ENCODE peak calls at places on chromosomes 3 and 15, in five cellular contexts. L is kidney, T is mesenchymal stem cell, A is adrenal gland, N is GM12878. F is an unnamed sample.

GRCh38 chr15:83166218-83166617 is 41.4 kb downstream of the HDGFL3 start:
- DNase-seq in N (no peak), T (no peak), A (no peak), L (no peak), F (no peak)

GRCh38 chr15:82129769-82130168 is 84.0 kb upstream of the MEX3B start:
- DNase-seq in L (no peak), A (no peak), T (peak; percentile 79), N (no peak), F (no peak)

GRCh38 chr3:154571827-154572226 is 141.8 kb upstream of the GPR149 start:
- DNase-seq in T (no peak), N (no peak), L (no peak), A (no peak), F (no peak)

GRCh38 chr3:18443670-18444596 is 18.8 kb upstream of the SATB1 start:
- DNase-seq in N (no peak), L (peak; percentile 74), T (no peak), A (no peak), F (peak; percentile 85)

GRCh38 chr3:129257609-129258008 is 8.2 kb downstream of the COPG1 start:
- DNase-seq in A (no peak), L (no peak), N (no peak), T (no peak), F (peak; percentile 41)

GRCh38 chr3:129943020-129943419 is 31.5 kb upstream of the TRH start:
- DNase-seq in A (no peak), T (no peak), L (no peak), N (no peak), F (no peak)

GRCh38 chr3:196322-197153 is at the start of gene CHL1:
- DNase-seq in N (no peak), T (no peak), L (peak; percentile 76), A (no peak), F (peak; percentile 72)

GRCh38 chr3:150764607-150765366 is 1.8 kb upstream of the SIAH2 start:
- DNase-seq in A (no peak), L (no peak), T (no peak), N (no peak), F (no peak)

GRCh38 chr3:9932843-9933560 is 632 bp upstream of the CRELD1 start:
- DNase-seq in A (peak; percentile 88), T (peak; percentile 85), L (peak; percentile 95), N (peak; percentile 40), F (peak; percentile 98)

GRCh38 chr3:17946619-17947018 is 204.2 kb upstream of the TBC1D5 start:
- DNase-seq in L (no peak), T (no peak), N (no peak), A (no peak), F (no peak)

GRCh38 chr15:57923311-57923710 is 142.2 kb downstream of the ALDH1A2 start:
- DNase-seq in T (no peak), L (no peak), N (no peak), A (no peak), F (no peak)

GRCh38 chr3:107387555-107387954 is 10.3 kb downstream of the CCDC54 start:
- DNase-seq in N (no peak), A (no peak), T (peak; percentile 4), L (no peak), F (no peak)

GRCh38 chr3:88462241-88462640 is 312.5 kb downstream of the C3orf38 start:
- DNase-seq in L (no peak), A (no peak), T (peak; percentile 17), N (no peak), F (no peak)

GRCh38 chr3:141686477-141687280 is 51.4 kb upstream of the RNF7 start:
- DNase-seq in A (peak; percentile 88), T (peak; percentile 61), L (peak; percentile 88), N (no peak), F (peak; percentile 78)

GRCh38 chr15:58957101-58957973 is 23.9 kb upstream of the SLTM start:
- DNase-seq in L (no peak), A (no peak), T (peak; percentile 70), N (no peak), F (no peak)

GRCh38 chr3:40267940-40268707 is 41.4 kb upstream of the EIF1B start:
- DNase-seq in A (no peak), N (no peak), L (no peak), T (no peak), F (no peak)

DNA sequence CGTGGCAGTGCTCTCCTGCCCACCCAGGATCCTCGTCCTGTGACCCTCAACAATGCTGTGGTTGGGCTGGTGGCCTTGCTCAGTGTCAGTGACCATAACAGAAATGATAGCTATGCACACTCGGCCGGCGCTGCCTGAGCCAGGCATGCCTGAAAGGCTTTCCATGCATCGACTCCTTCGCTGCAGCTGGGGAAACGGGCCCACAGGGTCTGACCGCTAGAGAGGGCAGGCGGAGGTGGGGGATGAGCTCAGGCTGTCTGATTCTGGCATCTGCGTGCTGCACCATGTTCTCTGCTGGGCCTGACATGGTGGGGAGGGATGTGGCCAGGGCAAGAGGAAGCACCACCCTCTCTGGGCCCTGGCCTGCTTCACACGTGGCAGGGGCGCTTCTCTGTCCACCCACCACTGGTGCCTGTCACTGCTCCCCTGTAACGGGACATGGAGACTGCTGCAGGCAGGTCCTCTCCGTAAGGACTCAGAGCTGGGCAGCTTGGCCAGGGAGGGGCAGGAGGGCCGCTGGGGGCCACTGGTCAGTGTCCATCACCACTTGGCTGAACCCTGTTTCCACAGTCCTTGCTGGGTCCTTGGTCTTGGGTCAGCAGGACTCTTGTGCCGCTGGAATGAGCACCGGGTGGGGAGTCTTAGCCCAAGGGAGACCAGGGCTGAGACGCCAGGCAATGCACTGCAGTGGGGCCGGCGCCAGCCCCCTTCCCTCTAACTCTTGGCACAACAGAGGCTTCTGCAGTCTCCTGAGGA is 64.1 kb upstream of the RPL32 start:
- DNase-seq in N (no peak), A (no peak), L (peak; percentile 64), T (no peak), F (peak; percentile 71)
- H3K4me1 ChIP-seq in N (no peaks in the 10 kb centered on the region), A (no peaks in the 10 kb centered on the region), L (no peaks in the 10 kb centered on the region), T (peaks cover 3% of the 10 kb centered on the region), F (peaks cover 8% of the 10 kb centered on the region)

GRCh38 chr15:41810651-41811431 is 17.1 kb upstream of the JMJD7 start:
- DNase-seq in A (no peak), N (no peak), L (no peak), T (peak; percentile 36), F (no peak)
- H3K27ac ChIP-seq in A (no peak overlapping the region), N (no peak overlapping the region), L (no peak overlapping the region), T (no peak overlapping the region), F (peak overlapping the region; percentile 19)

GRCh38 chr3:29318251-29318650 is 37.4 kb downstream of the RBMS3 start:
- DNase-seq in T (no peak), N (no peak), A (no peak), L (no peak), F (no peak)

GRCh38 chr3:29314727-29315088 is 33.8 kb downstream of the RBMS3 start:
- DNase-seq in T (peak; percentile 27), N (no peak), A (no peak), L (no peak), F (no peak)

GRCh38 chr3:29319798-29320197 is 38.9 kb downstream of the RBMS3 start:
- DNase-seq in N (no peak), A (no peak), L (no peak), T (no peak), F (no peak)

GRCh38 chr3:29319262-29319661 is 38.4 kb downstream of the RBMS3 start:
- DNase-seq in L (no peak), N (peak; percentile 55), T (no peak), A (no peak), F (no peak)

GRCh38 chr3:29317659-29318173 is 36.8 kb downstream of the RBMS3 start:
- DNase-seq in L (no peak), T (no peak), N (no peak), A (no peak), F (no peak)
- H3K4me1 ChIP-seq in L (no peaks in the 10 kb centered on the region), T (no peaks in the 10 kb centered on the region), N (peaks cover 5% of the 10 kb centered on the region), A (peaks cover 18% of the 10 kb centered on the region), F (peaks cover 33% of the 10 kb centered on the region)

GRCh38 chr3:12143949-12144504 is 14.7 kb downstream of the TIMP4 start:
- DNase-seq in T (peak; percentile 81), A (peak; percentile 54), L (peak; percentile 77), N (no peak), F (no peak)
- H3K27ac ChIP-seq in T (no peak overlapping the region), A (peak overlapping the region; percentile 79), L (no peak overlapping the region), N (no peak overlapping the region), F (no peak overlapping the region)

DNA sequence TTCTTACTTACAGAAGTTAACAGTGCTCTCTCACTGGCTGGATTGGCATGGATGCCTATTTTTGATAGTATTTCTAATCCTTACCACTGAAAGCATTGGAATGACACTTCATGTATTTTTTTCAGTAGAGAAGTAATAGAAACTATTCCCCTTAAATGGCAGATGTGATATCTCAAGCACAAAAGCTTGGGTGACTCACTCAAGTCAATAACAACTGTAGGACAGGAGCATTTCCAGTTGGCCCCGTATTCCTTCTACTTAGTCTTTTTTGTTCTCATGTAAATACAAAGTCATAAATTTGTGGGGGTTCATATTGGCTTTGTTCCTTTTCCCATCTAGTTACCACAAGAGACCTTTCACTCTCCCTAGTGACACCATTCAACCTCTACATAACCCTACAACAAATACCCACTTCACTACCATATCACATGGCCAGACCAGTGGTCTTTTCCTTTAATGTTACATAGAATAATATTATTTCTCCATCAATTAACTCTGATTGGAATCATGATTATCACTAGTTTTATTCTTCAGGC is 94.3 kb upstream of the THBS1 start:
- DNase-seq in A (no peak), T (peak; percentile 54), N (no peak), L (no peak), F (no peak)
- H3K4me1 ChIP-seq in A (no peaks in the 10 kb centered on the region), T (no peaks in the 10 kb centered on the region), N (no peaks in the 10 kb centered on the region), L (no peaks in the 10 kb centered on the region), F (no peaks in the 10 kb centered on the region)

GRCh38 chr3:22117091-22117490 is 366.1 kb upstream of the ZNF385D start:
- DNase-seq in N (no peak), L (no peak), A (no peak), T (no peak), F (no peak)

GRCh38 chr3:22115581-22115980 is 364.6 kb upstream of the ZNF385D start:
- DNase-seq in L (no peak), T (no peak), N (no peak), A (no peak), F (no peak)

GRCh38 chr3:22117751-22118346 is 366.8 kb upstream of the ZNF385D start:
- DNase-seq in T (peak; percentile 48), L (no peak), A (no peak), N (no peak), F (no peak)

GRCh38 chr3:22118542-22118941 is 367.5 kb upstream of the ZNF385D start:
- DNase-seq in A (no peak), L (no peak), N (no peak), T (no peak), F (no peak)

GRCh38 chr3:22113453-22113852 is 362.4 kb upstream of the ZNF385D start:
- DNase-seq in L (no peak), A (no peak), N (no peak), T (no peak), F (no peak)
- H3K27ac ChIP-seq in L (no peak overlapping the region), A (no peak overlapping the region), N (no peak overlapping the region), T (no peak overlapping the region), F (no peak overlapping the region)

DNA sequence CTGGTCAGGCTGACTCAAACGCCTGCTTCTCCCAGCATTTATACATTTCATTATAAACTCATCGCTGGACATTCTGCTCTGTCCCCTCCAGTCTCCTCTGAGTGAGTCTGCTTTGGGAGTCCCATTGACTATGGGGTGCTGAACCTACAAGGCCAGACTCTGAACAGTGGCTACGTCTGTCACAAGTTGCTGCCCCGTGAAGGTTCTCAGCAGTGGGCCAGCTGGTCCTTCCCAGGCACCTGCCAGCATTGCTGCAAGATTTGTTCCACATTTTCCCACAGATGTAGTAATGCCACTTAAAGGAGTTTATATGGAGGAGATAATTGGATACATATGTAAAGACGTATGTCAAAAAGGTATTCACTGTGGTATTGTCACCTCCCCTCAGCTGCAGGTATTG is 72.7 kb upstream of the ATP13A3 start:
- DNase-seq in L (no peak), A (no peak), N (no peak), T (no peak), F (no peak)
- H3K4me1 ChIP-seq in L (no peaks in the 10 kb centered on the region), A (no peaks in the 10 kb centered on the region), N (no peaks in the 10 kb centered on the region), T (peaks cover 8% of the 10 kb centered on the region), F (no peaks in the 10 kb centered on the region)

GRCh38 chr15:52652984-52653383 is 26.2 kb downstream of the ATOSA start:
- DNase-seq in T (peak; percentile 88), L (no peak), A (no peak), N (no peak), F (no peak)
- H3K27ac ChIP-seq in T (peak overlapping the region; percentile 73), L (no peak overlapping the region), A (peak overlapping the region; percentile 50), N (no peak overlapping the region), F (peak overlapping the region; percentile 51)